ENCODE peak calls at places on chromosomes 5 and 9, in five cellular contexts. I is mammary epithelial cell; M is left colon; H is skeletal muscle cell; X is activated CD8-positive, alpha-beta memory T cell treated with anti-CD3 and anti-CD28 coated beads for 48 hours. D is an unnamed sample.

GRCh38 chr5:33049298-33049697 is 338.2 kb downstream of the NPR3 start:
- DNase-seq in M (no peak), H (no peak), X (no peak), I (peak), D (no peak)

GRCh38 chr9:113350338-113350672 is 964 bp downstream of the BSPRY start:
- DNase-seq in H (no peak), X (no peak), M (no peak), I (no peak), D (no peak)

GRCh38 chr5:5971227-5971626 is 407.1 kb downstream of the MED10 start:
- DNase-seq in M (no peak), X (no peak), I (no peak), H (no peak), D (no peak)

GRCh38 chr5:81450940-81451339 is 57.0 kb upstream of the ACOT12 start:
- DNase-seq in X (no peak), H (no peak), I (peak), M (no peak), D (no peak)

GRCh38 chr9:32378496-32378895 is 5.9 kb upstream of the ACO1 start:
- DNase-seq in X (no peak), I (peak), M (no peak), H (peak), D (peak)

GRCh38 chr5:135626636-135627035 is 47.8 kb upstream of the CXCL14 start:
- DNase-seq in H (no peak), M (no peak), X (no peak), I (no peak), D (no peak)

GRCh38 chr9:94945191-94946144 is 219.0 kb downstream of the AOPEP start:
- DNase-seq in X (no peak), M (no peak), I (peak), H (peak), D (peak)

GRCh38 chr9:122807271-122807900 is 7.5 kb downstream of the OR1K1 start:
- DNase-seq in M (no peak), X (peak), I (no peak), H (no peak), D (no peak)

GRCh38 chr5:9365501-9365900 is 180.4 kb downstream of the SEMA5A start:
- DNase-seq in I (no peak), H (no peak), M (no peak), X (no peak), D (no peak)

GRCh38 chr5:54273715-54274114 is 36.7 kb downstream of the ARL15 start:
- DNase-seq in M (no peak), X (no peak), I (no peak), H (no peak), D (no peak)

GRCh38 chr5:151251001-151251551 is 1.9 kb upstream of the GM2A start:
- DNase-seq in M (no peak), I (no peak), X (peak), H (no peak), D (peak)

GRCh38 chr9:78149738-78150291 is 86.1 kb upstream of the CEP78 start:
- DNase-seq in I (no peak), X (no peak), H (no peak), M (no peak), D (no peak)

GRCh38 chr9:18982246-18982589 is 50.8 kb downstream of the SAXO1 start:
- DNase-seq in X (no peak), I (peak), H (no peak), M (no peak), D (no peak)

GRCh38 chr9:98067184-98067583 is 10.7 kb downstream of the NANS start:
- DNase-seq in H (no peak), I (no peak), M (no peak), X (no peak), D (no peak)

GRCh38 chr9:29129763-29130162 is 1556.5 kb upstream of the C9orf72 start:
- DNase-seq in H (no peak), I (peak), X (no peak), M (no peak), D (no peak)

GRCh38 chr5:64576241-64576640 is 70.4 kb downstream of the RGS7BP start:
- DNase-seq in M (no peak), X (no peak), H (no peak), I (no peak), D (no peak)

GRCh38 chr9:16139781-16140180 is 586.9 kb downstream of the CCDC171 start:
- DNase-seq in M (no peak), I (no peak), X (no peak), H (peak), D (no peak)

GRCh38 chr5:97618721-97619120 is 435.7 kb upstream of the RIOK2 start:
- DNase-seq in I (peak), X (no peak), H (no peak), M (no peak), D (no peak)

GRCh38 chr5:169563369-169563768 is 20.2 kb upstream of the SPDL1 start:
- DNase-seq in X (no peak), H (no peak), I (no peak), M (no peak), D (no peak)

GRCh38 chr5:43609752-43610151 is 6.8 kb downstream of the NNT start:
- DNase-seq in X (no peak), I (no peak), M (no peak), H (no peak), D (peak)

GRCh38 chr5:57495285-57495684 is 12.7 kb upstream of the ACTBL2 start:
- DNase-seq in X (no peak), I (no peak), H (no peak), M (no peak), D (no peak)

GRCh38 chr9:134970719-134971118 is 53.0 kb upstream of the FCN1 start:
- DNase-seq in I (no peak), M (no peak), H (no peak), X (no peak), D (no peak)

GRCh38 chr5:172686111-172686510 is 45.0 kb downstream of the NEURL1B start:
- DNase-seq in X (no peak), M (no peak), I (no peak), H (no peak), D (no peak)

GRCh38 chr9:116219686-116220085 is 66.1 kb downstream of the PAPPA start:
- DNase-seq in H (no peak), I (no peak), M (no peak), X (no peak), D (no peak)

GRCh38 chr5:17001418-17001817 is 65.3 kb upstream of the MYO10 start:
- DNase-seq in H (peak), X (no peak), M (no peak), I (no peak), D (no peak)

GRCh38 chr9:89562186-89562814 is 42.5 kb upstream of the GADD45G start:
- DNase-seq in M (no peak), X (no peak), I (no peak), H (no peak), D (no peak)

GRCh38 chr5:172453986-172454354 is 355 bp downstream of the SH3PXD2B start:
- DNase-seq in H (no peak), X (no peak), M (no peak), I (peak), D (peak)

GRCh38 chr9:70952131-70952727 is 169.2 kb downstream of the TRPM3 start:
- DNase-seq in X (no peak), M (no peak), I (no peak), H (no peak), D (no peak)

GRCh38 chr9:110351009-110351467 is 13.4 kb upstream of the TXNDC8 start:
- DNase-seq in M (peak), H (peak), I (peak), X (no peak), D (no peak)

GRCh38 chr5:142181096-142181495 is 72.5 kb downstream of the NDFIP1 start:
- DNase-seq in M (no peak), I (no peak), H (no peak), X (no peak), D (no peak)

GRCh38 chr5:124744170-124744911 is 2.1 kb downstream of the ZNF608 start:
- DNase-seq in H (no peak), M (peak), I (peak), X (no peak), D (no peak)

GRCh38 chr5:41068169-41068568 is 3.0 kb downstream of the MROH2B start:
- DNase-seq in X (no peak), M (no peak), I (peak), H (no peak), D (no peak)

GRCh38 chr9:93658184-93658925 is 82.0 kb downstream of the PHF2 start:
- DNase-seq in X (no peak), I (no peak), H (no peak), M (peak), D (no peak)

GRCh38 chr9:92404437-92404836 is at the start of gene OGN:
- DNase-seq in M (no peak), H (no peak), I (no peak), X (no peak), D (no peak)

GRCh38 chr5:176847155-176847554 is 36.8 kb downstream of the UNC5A start:
- DNase-seq in I (no peak), H (no peak), X (no peak), M (no peak), D (no peak)

GRCh38 chr9:82810902-82811301 is 252.0 kb downstream of the RASEF start:
- DNase-seq in I (peak), X (no peak), H (peak), M (no peak), D (no peak)

GRCh38 chr5:34789021-34789531 is 49.9 kb upstream of the TTC23L start:
- DNase-seq in X (no peak), I (peak), M (no peak), H (no peak), D (no peak)